ENCODE peak calls at places on chromosomes 13 and 19, in seven cellular contexts. One of them, this sample, is unnamed.

GRCh38 chr19:6047741-6048231 is 62.5 kb downstream of the RFX2 start:
- DNase-seq in tibial artery: no peak
- DNase-seq in heart right ventricle: no peak
- DNase-seq in aorta: peak; percentile 46
- DNase-seq in GM23248: peak; percentile 76
- DNase-seq in heart left ventricle: no peak
- DNase-seq in upper lobe of left lung: no peak
- DNase-seq in this sample: no peak

GRCh38 chr19:33998739-33999345 is 173.5 kb upstream of the LSM14A start:
- DNase-seq in tibial artery: no peak
- DNase-seq in heart right ventricle: no peak
- DNase-seq in aorta: no peak
- DNase-seq in GM23248: peak; percentile 44
- DNase-seq in heart left ventricle: no peak
- DNase-seq in upper lobe of left lung: no peak
- DNase-seq in this sample: no peak

GRCh38 chr13:92602560-92602959 is 624.0 kb upstream of the GPC6 start:
- DNase-seq in tibial artery: no peak
- DNase-seq in heart right ventricle: no peak
- DNase-seq in aorta: no peak
- DNase-seq in GM23248: no peak
- DNase-seq in heart left ventricle: no peak
- DNase-seq in upper lobe of left lung: no peak
- DNase-seq in this sample: no peak

GRCh38 chr13:109576331-109576813 is 210.0 kb downstream of the IRS2 start:
- DNase-seq in tibial artery: no peak
- DNase-seq in heart right ventricle: no peak
- DNase-seq in aorta: no peak
- DNase-seq in GM23248: no peak
- DNase-seq in heart left ventricle: no peak
- DNase-seq in upper lobe of left lung: no peak
- DNase-seq in this sample: no peak

GRCh38 chr19:18839465-18840287 is 7.9 kb downstream of the UPF1 start:
- DNase-seq in tibial artery: no peak
- DNase-seq in heart right ventricle: no peak
- DNase-seq in aorta: no peak
- DNase-seq in GM23248: no peak
- DNase-seq in heart left ventricle: no peak
- DNase-seq in upper lobe of left lung: peak; percentile 67
- DNase-seq in this sample: peak; percentile 62

GRCh38 chr13:72536668-72537399 is 190.6 kb downstream of the MZT1 start:
- DNase-seq in tibial artery: no peak
- DNase-seq in heart right ventricle: peak; percentile 4
- DNase-seq in aorta: no peak
- DNase-seq in GM23248: no peak
- DNase-seq in heart left ventricle: no peak
- DNase-seq in upper lobe of left lung: peak; percentile 19
- DNase-seq in this sample: no peak

GRCh38 chr13:109408596-109409382 is 377.6 kb downstream of the IRS2 start:
- DNase-seq in tibial artery: no peak
- DNase-seq in heart right ventricle: no peak
- DNase-seq in aorta: no peak
- DNase-seq in GM23248: no peak
- DNase-seq in heart left ventricle: no peak
- DNase-seq in upper lobe of left lung: no peak
- DNase-seq in this sample: no peak

GRCh38 chr13:32216281-32216680 is 98.9 kb downstream of the ZAR1L start:
- DNase-seq in tibial artery: no peak
- DNase-seq in heart right ventricle: no peak
- DNase-seq in aorta: no peak
- DNase-seq in GM23248: no peak
- DNase-seq in heart left ventricle: no peak
- DNase-seq in upper lobe of left lung: no peak
- DNase-seq in this sample: no peak

GRCh38 chr19:17530586-17530985 is 19.1 kb downstream of the PGLS start:
- DNase-seq in tibial artery: no peak
- DNase-seq in heart right ventricle: no peak
- DNase-seq in aorta: no peak
- DNase-seq in GM23248: no peak
- DNase-seq in heart left ventricle: no peak
- DNase-seq in upper lobe of left lung: no peak
- DNase-seq in this sample: peak; percentile 32

GRCh38 chr13:48579167-48579918 is 46.5 kb upstream of the RCBTB2 start:
- DNase-seq in tibial artery: no peak
- DNase-seq in heart right ventricle: peak; percentile 10
- DNase-seq in aorta: no peak
- DNase-seq in GM23248: no peak
- DNase-seq in heart left ventricle: no peak
- DNase-seq in upper lobe of left lung: no peak
- DNase-seq in this sample: no peak

GRCh38 chr19:16441661-16442071 is 30.1 kb downstream of the EPS15L1 start:
- DNase-seq in tibial artery: no peak
- DNase-seq in heart right ventricle: no peak
- DNase-seq in aorta: no peak
- DNase-seq in GM23248: peak; percentile 24
- DNase-seq in heart left ventricle: no peak
- DNase-seq in upper lobe of left lung: no peak
- DNase-seq in this sample: peak; percentile 47

GRCh38 chr13:36815069-36815468 is 4.0 kb upstream of the RFXAP start:
- DNase-seq in tibial artery: no peak
- DNase-seq in heart right ventricle: no peak
- DNase-seq in aorta: no peak
- DNase-seq in GM23248: peak; percentile 52
- DNase-seq in heart left ventricle: no peak
- DNase-seq in upper lobe of left lung: no peak
- DNase-seq in this sample: no peak

GRCh38 chr19:40433391-40434216 is 7.8 kb upstream of the SERTAD1 start:
- DNase-seq in tibial artery: peak; percentile 88
- DNase-seq in heart right ventricle: peak; percentile 91
- DNase-seq in aorta: peak; percentile 95
- DNase-seq in GM23248: peak; percentile 96
- DNase-seq in heart left ventricle: peak; percentile 95
- DNase-seq in upper lobe of left lung: peak; percentile 94
- DNase-seq in this sample: peak; percentile 93

GRCh38 chr19:47609885-47610545 is 1.1 kb downstream of the BICRA start:
- DNase-seq in tibial artery: peak; percentile 41
- DNase-seq in heart right ventricle: peak; percentile 29
- DNase-seq in aorta: peak; percentile 66
- DNase-seq in GM23248: peak; percentile 74
- DNase-seq in heart left ventricle: peak; percentile 47
- DNase-seq in upper lobe of left lung: peak; percentile 69
- DNase-seq in this sample: peak; percentile 44

GRCh38 chr19:41933693-41934426 is 5.6 kb upstream of the ERFL start:
- DNase-seq in tibial artery: no peak
- DNase-seq in heart right ventricle: no peak
- DNase-seq in aorta: no peak
- DNase-seq in GM23248: no peak
- DNase-seq in heart left ventricle: no peak
- DNase-seq in upper lobe of left lung: no peak
- DNase-seq in this sample: peak; percentile 18
- H3K27ac ChIP-seq in tibial artery: no peak overlapping the region
- H3K27ac ChIP-seq in heart right ventricle: no peak overlapping the region
- H3K27ac ChIP-seq in aorta: no peak overlapping the region
- H3K27ac ChIP-seq in GM23248: no peak overlapping the region
- H3K27ac ChIP-seq in heart left ventricle: no peak overlapping the region
- H3K27ac ChIP-seq in upper lobe of left lung: no peak overlapping the region
- H3K27ac ChIP-seq in this sample: no peak overlapping the region

GRCh38 chr19:45569619-45570421 is 14.8 kb downstream of the OPA3 start:
- DNase-seq in tibial artery: no peak
- DNase-seq in heart right ventricle: peak; percentile 45
- DNase-seq in aorta: peak; percentile 61
- DNase-seq in GM23248: peak; percentile 68
- DNase-seq in heart left ventricle: peak; percentile 51
- DNase-seq in upper lobe of left lung: peak; percentile 72
- DNase-seq in this sample: peak; percentile 80
- H3K27ac ChIP-seq in tibial artery: no peak overlapping the region
- H3K27ac ChIP-seq in heart right ventricle: peak overlapping the region; percentile 74
- H3K27ac ChIP-seq in aorta: no peak overlapping the region
- H3K27ac ChIP-seq in GM23248: peak overlapping the region; percentile 64
- H3K27ac ChIP-seq in heart left ventricle: peak overlapping the region; percentile 71
- H3K27ac ChIP-seq in upper lobe of left lung: no peak overlapping the region
- H3K27ac ChIP-seq in this sample: peak overlapping the region; percentile 64

GRCh38 chr13:78061806-78062205 is 143.2 kb upstream of the EDNRB start:
- DNase-seq in tibial artery: no peak
- DNase-seq in heart right ventricle: no peak
- DNase-seq in aorta: no peak
- DNase-seq in GM23248: no peak
- DNase-seq in heart left ventricle: no peak
- DNase-seq in upper lobe of left lung: no peak
- DNase-seq in this sample: no peak

DNA sequence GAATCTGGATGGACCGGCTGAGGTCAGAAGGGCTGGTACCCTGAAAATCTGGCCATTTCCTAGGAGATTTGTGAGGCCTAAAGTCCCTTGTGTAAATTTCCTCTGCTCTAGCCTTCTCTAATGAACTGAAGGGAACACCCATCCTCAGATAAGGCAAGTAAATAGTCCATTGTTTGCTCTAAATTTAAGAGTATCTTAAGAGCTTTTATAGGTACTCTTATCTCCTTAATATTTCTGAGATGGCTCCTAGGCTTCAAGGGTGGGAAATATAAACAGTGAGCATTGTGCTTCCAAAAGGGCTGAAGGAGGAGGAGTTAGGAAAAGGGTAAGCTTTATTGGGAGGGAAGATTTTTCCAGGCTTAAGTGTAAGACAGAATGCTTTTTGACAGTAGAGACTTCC is 148.7 kb upstream of the EDNRB start:
- DNase-seq in tibial artery: no peak
- DNase-seq in heart right ventricle: no peak
- DNase-seq in aorta: no peak
- DNase-seq in GM23248: no peak
- DNase-seq in heart left ventricle: no peak
- DNase-seq in upper lobe of left lung: no peak
- DNase-seq in this sample: no peak
- H3K27ac ChIP-seq in tibial artery: no peak overlapping the region
- H3K27ac ChIP-seq in heart right ventricle: no peak overlapping the region
- H3K27ac ChIP-seq in aorta: no peak overlapping the region
- H3K27ac ChIP-seq in GM23248: no peak overlapping the region
- H3K27ac ChIP-seq in heart left ventricle: no peak overlapping the region
- H3K27ac ChIP-seq in upper lobe of left lung: peak overlapping the region; percentile 22
- H3K27ac ChIP-seq in this sample: no peak overlapping the region

DNA sequence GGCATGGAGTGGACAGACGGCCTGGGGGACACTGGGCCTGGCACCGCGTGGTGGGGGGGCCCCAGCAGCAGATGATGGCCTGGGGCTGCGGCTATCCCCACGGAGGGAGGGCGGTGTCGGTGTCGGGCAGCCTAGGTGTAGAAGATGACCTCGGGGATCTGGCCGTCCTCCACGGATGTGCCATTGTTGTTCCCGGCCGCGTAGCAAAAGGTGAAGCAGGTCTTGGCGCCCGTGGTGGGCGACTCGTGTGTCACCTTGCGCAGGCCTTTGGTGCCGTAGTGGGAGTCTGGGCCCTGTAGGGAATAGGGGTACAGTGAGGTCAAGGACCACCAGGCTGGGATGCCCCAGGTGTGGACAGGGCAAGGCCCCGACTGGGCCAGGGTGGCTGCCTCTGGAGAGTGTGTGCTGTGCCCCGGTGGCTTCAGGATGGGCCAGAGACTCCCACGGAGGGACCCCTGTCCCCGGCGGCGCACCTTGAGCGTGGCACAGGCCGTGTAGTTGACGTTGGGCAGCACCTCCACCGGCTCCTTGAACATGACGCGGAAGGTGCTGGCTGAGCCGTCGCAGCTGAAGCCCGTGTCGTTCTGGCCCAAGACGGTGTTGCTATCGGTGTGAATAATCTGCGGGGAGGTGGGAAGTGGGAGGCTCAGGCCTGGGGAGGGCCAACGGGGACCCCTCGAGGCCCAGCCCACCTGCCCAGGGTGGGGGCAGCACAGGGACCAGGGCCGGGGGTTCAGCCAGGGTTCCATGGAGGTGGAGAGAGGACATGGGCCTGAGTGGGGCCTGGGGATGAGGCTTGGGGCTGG is 29.0 kb downstream of the BTBD2 start:
- DNase-seq in tibial artery: no peak
- DNase-seq in heart right ventricle: no peak
- DNase-seq in aorta: no peak
- DNase-seq in GM23248: no peak
- DNase-seq in heart left ventricle: no peak
- DNase-seq in upper lobe of left lung: no peak
- DNase-seq in this sample: no peak
- H3K27ac ChIP-seq in tibial artery: no peak overlapping the region
- H3K27ac ChIP-seq in heart right ventricle: no peak overlapping the region
- H3K27ac ChIP-seq in aorta: no peak overlapping the region
- H3K27ac ChIP-seq in GM23248: no peak overlapping the region
- H3K27ac ChIP-seq in heart left ventricle: no peak overlapping the region
- H3K27ac ChIP-seq in upper lobe of left lung: no peak overlapping the region
- H3K27ac ChIP-seq in this sample: no peak overlapping the region

GRCh38 chr19:7857727-7858701 is 16.2 kb downstream of the PRR36 start:
- DNase-seq in tibial artery: no peak
- DNase-seq in heart right ventricle: no peak
- DNase-seq in aorta: no peak
- DNase-seq in GM23248: no peak
- DNase-seq in heart left ventricle: no peak
- DNase-seq in upper lobe of left lung: no peak
- DNase-seq in this sample: no peak
- H3K27ac ChIP-seq in tibial artery: no peak overlapping the region
- H3K27ac ChIP-seq in heart right ventricle: no peak overlapping the region
- H3K27ac ChIP-seq in aorta: no peak overlapping the region
- H3K27ac ChIP-seq in GM23248: no peak overlapping the region
- H3K27ac ChIP-seq in heart left ventricle: no peak overlapping the region
- H3K27ac ChIP-seq in upper lobe of left lung: no peak overlapping the region
- H3K27ac ChIP-seq in this sample: no peak overlapping the region

DNA sequence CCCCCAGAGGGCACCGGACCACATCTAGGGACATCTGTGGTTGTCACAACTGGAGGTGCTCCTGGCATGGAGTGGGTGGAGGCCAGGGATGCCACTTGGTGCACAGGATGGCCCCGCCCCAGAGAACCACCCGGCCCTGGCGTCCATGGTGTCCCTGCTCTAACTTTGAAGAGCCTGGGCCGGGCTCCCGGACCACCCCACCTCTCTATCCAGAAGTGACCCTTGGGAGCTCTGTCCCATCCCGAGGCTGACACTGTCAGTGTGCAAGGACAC is 22.9 kb upstream of the MYDGF start:
- DNase-seq in tibial artery: no peak
- DNase-seq in heart right ventricle: no peak
- DNase-seq in aorta: no peak
- DNase-seq in GM23248: no peak
- DNase-seq in heart left ventricle: no peak
- DNase-seq in upper lobe of left lung: no peak
- DNase-seq in this sample: no peak
- H3K27ac ChIP-seq in tibial artery: no peak overlapping the region
- H3K27ac ChIP-seq in heart right ventricle: no peak overlapping the region
- H3K27ac ChIP-seq in aorta: no peak overlapping the region
- H3K27ac ChIP-seq in GM23248: no peak overlapping the region
- H3K27ac ChIP-seq in heart left ventricle: no peak overlapping the region
- H3K27ac ChIP-seq in upper lobe of left lung: peak overlapping the region; percentile 71
- H3K27ac ChIP-seq in this sample: no peak overlapping the region

DNA sequence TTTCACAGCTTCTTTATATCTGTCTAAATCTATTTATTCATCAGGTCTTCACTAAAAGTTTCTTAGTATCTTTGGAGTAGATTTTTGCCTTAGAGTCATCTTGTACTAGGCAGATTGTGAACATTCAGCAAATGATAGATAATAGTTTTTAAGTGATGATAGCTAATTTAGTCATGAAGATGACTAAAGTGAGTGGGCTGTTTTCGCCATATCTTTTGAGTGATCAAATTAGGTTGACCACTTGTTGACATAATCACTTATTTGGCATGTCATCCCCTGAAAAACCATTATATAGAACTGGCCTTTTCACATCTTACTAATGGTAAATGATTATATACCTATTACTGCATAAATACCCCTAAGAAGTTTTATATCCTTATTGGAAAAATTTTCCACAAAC is 999.2 kb downstream of the PCDH17 start:
- DNase-seq in tibial artery: no peak
- DNase-seq in heart right ventricle: no peak
- DNase-seq in aorta: no peak
- DNase-seq in GM23248: no peak
- DNase-seq in heart left ventricle: no peak
- DNase-seq in upper lobe of left lung: no peak
- DNase-seq in this sample: no peak
- H3K27ac ChIP-seq in tibial artery: no peak overlapping the region
- H3K27ac ChIP-seq in heart right ventricle: no peak overlapping the region
- H3K27ac ChIP-seq in aorta: no peak overlapping the region
- H3K27ac ChIP-seq in GM23248: no peak overlapping the region
- H3K27ac ChIP-seq in heart left ventricle: no peak overlapping the region
- H3K27ac ChIP-seq in upper lobe of left lung: no peak overlapping the region
- H3K27ac ChIP-seq in this sample: no peak overlapping the region